ENCODE peak calls at places on chromosome 12, in ten cellular contexts. A is progenitor cell of endocrine pancreas; X is uterus; P is gastrocnemius medialis; U is HT1080; I is stimulated activated CD4-positive, alpha-beta T cell treated with anti-CD3 and anti-CD28 coated beads, Interleukin-1b, Interleukin-23, amount 100 ng/mL, for 24 hours; Y is putamen; V is stimulated activated CD8-positive, alpha-beta memory T cell treated with anti-CD3 and anti-CD28 coated beads, Interleukin-2, amount 100 ng/mL, for 1 hour; K is glutamatergic neuron; C is A549. S is an unnamed sample.

GRCh38 chr12:110576504-110576903 is 6.6 kb downstream of the PPTC7 start:
- DNase-seq in K (no peak), X (no peak), V (no peak), U (no peak), Y (no peak), P (no peak), A (no peak), C (no peak), I (no peak), S (no peak)

GRCh38 chr12:112796067-112796466 is 4.5 kb downstream of the RPH3A start:
- DNase-seq in V (no peak), P (no peak), C (peak; percentile 61), Y (no peak), K (no peak), U (peak; percentile 48), I (no peak), A (no peak), X (no peak), S (no peak)

GRCh38 chr12:122859303-122860051 is 24.2 kb downstream of the HIP1R start:
- DNase-seq in C (no peak), X (no peak), V (no peak), Y (no peak), P (no peak), K (no peak), I (no peak), U (no peak), A (no peak), S (no peak)

GRCh38 chr12:69616025-69616424 is 5.3 kb upstream of the LRRC10 start:
- DNase-seq in I (no peak), K (peak; percentile 25), A (no peak), U (no peak), C (no peak), Y (no peak), X (no peak), P (no peak), V (no peak), S (no peak)

GRCh38 chr12:91954326-91954725 is 191.3 kb downstream of the BTG1 start:
- DNase-seq in X (no peak), P (no peak), I (no peak), K (no peak), A (no peak), U (no peak), C (no peak), Y (no peak), V (no peak), S (no peak)

GRCh38 chr12:130075497-130076076 is 86.7 kb upstream of the FZD10 start:
- DNase-seq in U (no peak), C (no peak), A (no peak), P (no peak), I (no peak), V (no peak), X (no peak), Y (no peak), K (no peak), S (no peak)

GRCh38 chr12:112616469-112617190 is 174.9 kb upstream of the RPH3A start:
- DNase-seq in I (no peak), Y (no peak), A (no peak), K (no peak), C (no peak), V (no peak), P (no peak), X (no peak), U (no peak), S (no peak)

GRCh38 chr12:87967871-87968270 is 61.3 kb downstream of the C12orf50 start:
- DNase-seq in U (no peak), K (no peak), C (no peak), P (no peak), I (no peak), X (no peak), Y (no peak), V (no peak), A (no peak), S (no peak)

GRCh38 chr12:89464974-89465592 is 59.5 kb downstream of the GALNT4 start:
- DNase-seq in X (no peak), I (no peak), V (no peak), Y (no peak), A (no peak), K (no peak), C (no peak), U (peak; percentile 35), P (no peak), S (no peak)

GRCh38 chr12:43029971-43030370 is 440.4 kb upstream of the PRICKLE1 start:
- DNase-seq in C (no peak), Y (no peak), V (no peak), A (no peak), P (no peak), X (no peak), K (no peak), I (no peak), U (peak; percentile 5), S (no peak)

GRCh38 chr12:58529114-58529665 is 391.1 kb downstream of the LRIG3 start:
- DNase-seq in A (no peak), C (peak; percentile 40), P (no peak), Y (no peak), U (peak; percentile 69), K (no peak), I (no peak), V (no peak), X (no peak), S (peak; percentile 75)

GRCh38 chr12:101642115-101643067 is 47.6 kb downstream of the MYBPC1 start:
- DNase-seq in V (no peak), I (no peak), A (peak; percentile 47), C (peak; percentile 41), K (peak; percentile 20), P (no peak), X (no peak), U (no peak), Y (no peak), S (no peak)

GRCh38 chr12:83042441-83043215 is 355.9 kb downstream of the TMTC2 start:
- DNase-seq in K (no peak), C (no peak), P (no peak), A (no peak), V (no peak), I (no peak), U (peak; percentile 3), Y (no peak), X (no peak), S (no peak)

GRCh38 chr12:50314629-50315312 is 31.5 kb upstream of the LIMA1 start:
- DNase-seq in K (no peak), P (no peak), I (no peak), C (peak; percentile 61), Y (no peak), A (no peak), V (no peak), X (no peak), U (peak; percentile 55), S (peak; percentile 41)

GRCh38 chr12:5258966-5259365 is 172.9 kb upstream of the NTF3 start:
- DNase-seq in Y (no peak), K (no peak), V (no peak), U (no peak), X (no peak), A (no peak), C (no peak), P (no peak), I (no peak), S (no peak)

GRCh38 chr12:26741828-26742227 is 91.2 kb downstream of the ITPR2 start:
- DNase-seq in X (no peak), P (no peak), Y (no peak), C (no peak), U (no peak), I (no peak), V (no peak), K (no peak), A (no peak), S (no peak)